ENCODE peak calls at places on chromosomes 6 and 20, in nine cellular contexts. O is GM23338, B is endothelial cell of umbilical vein, Q is Karpas-422, Y is GM23248, E is IMR-90, W is PC-3, N is H1, M is mammary epithelial cell. V is an unnamed sample.

GRCh38 chr20:51220293-51220706 is 197.4 kb upstream of the KCNG1 start:
- DNase-seq in O (peak; percentile 74), B (peak; percentile 31), Q (peak; percentile 81), Y (peak; percentile 49), E (no peak), W (peak; percentile 65), N (no peak), M (no peak), V (peak; percentile 62)

GRCh38 chr6:73200247-73200646 is 25.0 kb downstream of the KHDC1L start:
- DNase-seq in O (no peak), B (no peak), Q (no peak), Y (no peak), E (no peak), W (no peak), N (no peak), M (no peak), V (no peak)

GRCh38 chr6:90025418-90026089 is 131.3 kb downstream of the GJA10 start:
- DNase-seq in O (no peak), B (no peak), Q (peak; percentile 43), Y (peak; percentile 93), E (peak; percentile 97), W (peak; percentile 87), N (no peak), M (peak; percentile 86), V (no peak)

GRCh38 chr6:156949376-156949775 is 172.2 kb downstream of the ARID1B start:
- DNase-seq in O (no peak), B (peak; percentile 41), Q (no peak), Y (peak; percentile 78), E (peak; percentile 81), W (peak; percentile 78), N (no peak), M (peak; percentile 84), V (no peak)

GRCh38 chr20:62122659-62123449 is 579 bp downstream of the LSM14B start:
- DNase-seq in O (peak; percentile 45), B (peak; percentile 11), Q (peak; percentile 74), Y (peak; percentile 69), E (no peak), W (peak; percentile 50), N (no peak), M (peak; percentile 35), V (peak; percentile 61)

GRCh38 chr20:62985089-62985778 is 21.5 kb downstream of the BHLHE23 start:
- DNase-seq in O (no peak), B (no peak), Q (no peak), Y (no peak), E (no peak), W (no peak), N (no peak), M (no peak), V (no peak)

GRCh38 chr20:9025643-9026042 is 43.2 kb upstream of the PLCB4 start:
- DNase-seq in O (no peak), B (no peak), Q (no peak), Y (peak; percentile 83), E (peak; percentile 88), W (peak; percentile 73), N (no peak), M (peak; percentile 21), V (no peak)

GRCh38 chr6:107304421-107305025 is 154.8 kb downstream of the PDSS2 start:
- DNase-seq in O (no peak), B (no peak), Q (no peak), Y (no peak), E (peak; percentile 44), W (peak; percentile 87), N (no peak), M (peak; percentile 94), V (no peak)

GRCh38 chr6:89298680-89299450 is 16.2 kb downstream of the GABRR2 start:
- DNase-seq in O (no peak), B (peak; percentile 26), Q (no peak), Y (peak; percentile 27), E (peak; percentile 84), W (peak; percentile 89), N (no peak), M (peak; percentile 21), V (no peak)

GRCh38 chr6:11436508-11437096 is 100.9 kb upstream of the TMEM170B start:
- DNase-seq in O (no peak), B (no peak), Q (no peak), Y (no peak), E (no peak), W (no peak), N (no peak), M (no peak), V (no peak)

GRCh38 chr6:106100755-106101154 is 14.6 kb downstream of the PRDM1 start:
- DNase-seq in O (no peak), B (no peak), Q (no peak), Y (no peak), E (no peak), W (no peak), N (no peak), M (no peak), V (no peak)
- H3K4me2 ChIP-seq in O (no peak overlapping the region), B (no peak overlapping the region), Q (no peak overlapping the region), Y (no peak overlapping the region), E (no peak overlapping the region), W (peak overlapping the region; percentile 87), N (no peak overlapping the region), M (no peak overlapping the region), V (no peak overlapping the region)

DNA sequence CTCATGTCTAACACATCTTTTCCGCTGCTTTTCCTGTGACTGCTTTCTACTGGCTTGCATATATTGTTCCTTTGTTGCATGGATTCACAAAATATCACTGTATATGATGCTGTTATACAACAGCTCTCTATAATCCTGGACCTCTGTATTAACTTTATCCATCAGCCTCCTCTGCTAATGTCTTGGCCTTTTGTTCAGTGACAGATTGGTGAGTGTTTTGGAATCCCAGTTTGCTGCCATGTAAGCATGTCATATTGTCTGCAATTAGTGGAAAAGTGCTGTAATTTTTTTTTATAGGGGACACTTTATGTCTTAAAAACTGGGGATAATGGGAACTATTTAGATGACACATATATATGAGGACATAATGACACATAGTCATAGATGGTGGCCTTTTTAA is 3.0 kb downstream of the RIMS1 start:
- DNase-seq in O (no peak), B (no peak), Q (no peak), Y (no peak), E (no peak), W (no peak), N (no peak), M (no peak), V (no peak)
- H3K27me3 ChIP-seq in O (peaks cover 11% of the 10 kb centered on the region), B (peaks cover 16% of the 10 kb centered on the region), Q (no peaks in the 10 kb centered on the region), Y (no peaks in the 10 kb centered on the region), E (peaks cover 18% of the 10 kb centered on the region), W (peaks cover 4% of the 10 kb centered on the region), N (no peaks in the 10 kb centered on the region), M (peaks cover 29% of the 10 kb centered on the region), V (peaks cover 12% of the 10 kb centered on the region)

GRCh38 chr6:1618305-1619105 is 8.8 kb downstream of the FOXC1 start:
- DNase-seq in O (peak; percentile 39), B (peak; percentile 63), Q (no peak), Y (no peak), E (no peak), W (no peak), N (no peak), M (no peak), V (peak; percentile 35)

GRCh38 chr6:1620504-1621327 is 11.0 kb downstream of the FOXC1 start:
- DNase-seq in O (peak; percentile 38), B (no peak), Q (no peak), Y (no peak), E (no peak), W (no peak), N (no peak), M (no peak), V (no peak)

GRCh38 chr6:1621328-1621701 is 11.6 kb downstream of the FOXC1 start:
- DNase-seq in O (peak; percentile 74), B (no peak), Q (no peak), Y (no peak), E (no peak), W (no peak), N (no peak), M (no peak), V (peak; percentile 69)

GRCh38 chr6:1619106-1619665 is 9.5 kb downstream of the FOXC1 start:
- DNase-seq in O (no peak), B (peak; percentile 37), Q (no peak), Y (no peak), E (no peak), W (no peak), N (no peak), M (no peak), V (no peak)

DNA sequence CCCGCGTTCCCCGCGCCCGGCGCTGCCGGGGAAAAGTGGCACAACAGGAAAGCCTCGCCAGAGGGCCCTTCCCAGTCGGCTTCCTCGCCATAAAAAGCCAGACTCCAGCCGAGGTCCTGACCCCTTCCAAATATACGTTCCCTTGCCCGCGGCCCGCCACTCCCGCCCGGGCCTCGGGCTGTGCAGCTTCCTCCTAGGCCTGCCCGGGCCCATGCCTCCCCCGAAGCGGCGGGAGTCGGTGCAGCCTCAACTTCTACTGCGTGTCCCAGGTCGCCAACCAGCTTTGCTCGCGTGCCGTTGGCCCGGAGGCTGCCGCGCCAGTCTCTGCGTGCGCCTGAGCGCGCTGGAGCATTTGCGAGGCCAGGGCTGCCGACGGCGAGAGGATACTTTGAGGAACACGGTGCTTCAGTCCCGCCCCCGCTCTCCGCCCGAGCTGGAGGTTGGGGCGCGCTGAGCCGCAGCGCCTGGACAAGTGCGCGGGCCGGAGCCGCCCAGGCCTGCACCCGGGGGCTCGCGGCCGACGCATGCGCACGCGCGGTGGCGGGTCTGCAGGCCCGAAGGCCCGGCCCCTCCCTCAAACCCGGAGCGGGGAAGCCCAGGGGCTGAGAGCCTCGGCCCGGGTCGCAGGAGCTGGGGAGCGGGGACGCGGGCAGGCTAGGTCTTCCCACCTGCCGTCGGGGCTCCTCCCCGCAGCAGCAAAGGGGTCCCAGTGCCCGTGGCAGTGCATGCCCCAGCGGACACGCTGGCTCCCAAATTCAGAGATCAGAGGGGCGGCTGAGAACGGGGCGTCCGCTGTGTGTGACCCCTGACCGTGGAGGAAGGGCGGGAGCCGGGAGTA is 10.2 kb downstream of the FOXC1 start:
- DNase-seq in O (peak; percentile 75), B (peak; percentile 61), Q (no peak), Y (peak; percentile 59), E (no peak), W (no peak), N (no peak), M (no peak), V (peak; percentile 77)
- H3K4me2 ChIP-seq in O (peak overlapping the region; percentile 85), B (peak overlapping the region; percentile 0), Q (no peak overlapping the region), Y (no peak overlapping the region), E (no peak overlapping the region), W (no peak overlapping the region), N (peak overlapping the region; percentile 59), M (no peak overlapping the region), V (peak overlapping the region; percentile 74)

GRCh38 chr6:104614394-104614793 is 245.3 kb downstream of the HACE1 start:
- DNase-seq in O (no peak), B (no peak), Q (no peak), Y (no peak), E (no peak), W (no peak), N (no peak), M (no peak), V (no peak)
- H3K27me3 ChIP-seq in O (no peaks in the 10 kb centered on the region), B (no peaks in the 10 kb centered on the region), Q (no peaks in the 10 kb centered on the region), Y (no peaks in the 10 kb centered on the region), E (no peaks in the 10 kb centered on the region), W (no peaks in the 10 kb centered on the region), N (no peaks in the 10 kb centered on the region), M (no peaks in the 10 kb centered on the region), V (no peaks in the 10 kb centered on the region)

V was measured in neural progenitor cell.